ENCODE peak calls at places on chromosomes 2 and 18, in six cellular contexts. J is left ventricle myocardium inferior, G is lower lobe of right lung, T is K562, E is adrenal gland, B is transverse colon. H is an unnamed sample. For H3K36me3 and H3K4me1, the result is how much of the 10 kb centered on the place peaks cover.

GRCh38 chr2:11417946-11418585 is 47.9 kb downstream of the E2F6 start:
- DNase-seq in J (no peak), G (no peak), T (peak), E (no peak), B (no peak), H (no peak)

GRCh38 chr2:45938649-45939511 is 287.4 kb downstream of the PRKCE start:
- DNase-seq in E (peak), B (peak), T (no peak), J (peak), G (peak), H (peak)

GRCh38 chr2:212940816-212941215 is 210.6 kb downstream of the IKZF2 start:
- DNase-seq in T (no peak), G (no peak), E (peak), B (peak), J (peak), H (peak)

GRCh38 chr2:45869165-45869501 is 217.7 kb downstream of the PRKCE start:
- DNase-seq in J (no peak), E (no peak), B (no peak), G (no peak), T (no peak), H (no peak)

GRCh38 chr2:75407038-75407530 is 153.7 kb downstream of the EVA1A start:
- DNase-seq in G (no peak), J (no peak), E (no peak), T (no peak), B (no peak), H (no peak)

GRCh38 chr2:86221066-86221684 is 21.9 kb downstream of the MRPL35 start:
- DNase-seq in T (peak), E (peak), G (no peak), B (peak), J (no peak), H (peak)

GRCh38 chr2:71494091-71494490 is 40.7 kb downstream of the DYSF start:
- DNase-seq in E (no peak), G (no peak), J (no peak), T (no peak), B (no peak), H (no peak)

GRCh38 chr2:8656160-8656641 is 25.7 kb upstream of the ID2 start:
- DNase-seq in J (no peak), E (no peak), B (no peak), G (no peak), T (no peak), H (peak)

GRCh38 chr2:73642338-73643018 is at the start of gene NAT8:
- DNase-seq in G (no peak), J (no peak), E (no peak), T (no peak), B (no peak), H (no peak)

GRCh38 chr2:174914894-174915760 is 90.1 kb downstream of the CHN1 start:
- DNase-seq in T (no peak), J (peak), B (no peak), E (peak), G (no peak), H (peak)

GRCh38 chr2:113679457-113679856 is 52.4 kb downstream of the RABL2A start:
- DNase-seq in T (no peak), G (no peak), J (no peak), B (no peak), E (no peak), H (no peak)

GRCh38 chr2:122707224-122707824 is 951.9 kb downstream of the TSN start:
- DNase-seq in J (no peak), B (no peak), T (no peak), G (no peak), E (no peak), H (no peak)

GRCh38 chr18:40810371-40810770 is 1144.7 kb upstream of the PIK3C3 start:
- DNase-seq in J (no peak), E (no peak), G (no peak), T (no peak), B (no peak), H (no peak)

GRCh38 chr2:163210430-163210918 is 371.9 kb upstream of the KCNH7 start:
- DNase-seq in J (no peak), T (no peak), E (no peak), B (no peak), G (no peak), H (no peak)

GRCh38 chr2:216658702-216659231 is 25.5 kb downstream of the IGFBP2 start:
- DNase-seq in J (no peak), E (no peak), B (no peak), G (no peak), T (no peak), H (no peak)

GRCh38 chr2:181129654-181130053 is 149.2 kb downstream of the UBE2E3 start:
- DNase-seq in E (no peak), J (no peak), G (no peak), T (no peak), B (no peak), H (no peak)

GRCh38 chr2:199596549-199596948 is 138.8 kb upstream of the SATB2 start:
- DNase-seq in J (no peak), E (no peak), G (no peak), T (no peak), B (peak), H (no peak)

GRCh38 chr18:52367962-52368745 is 28.2 kb downstream of the DCC start:
- DNase-seq in E (no peak), B (no peak), J (no peak), T (no peak), G (no peak), H (no peak)

GRCh38 chr2:71531522-71532047 is 78.2 kb downstream of the DYSF start:
- DNase-seq in G (no peak), B (no peak), E (no peak), T (peak), J (no peak), H (no peak)

GRCh38 chr18:56407631-56408030 is 230.8 kb downstream of the TXNL1 start:
- DNase-seq in T (no peak), G (no peak), J (no peak), E (no peak), B (no peak), H (no peak)

GRCh38 chr2:162174778-162175177 is 22.7 kb upstream of the GCG start:
- DNase-seq in T (no peak), B (no peak), J (no peak), E (no peak), G (no peak), H (no peak)

GRCh38 chr2:202237787-202238233 is 587 bp downstream of the SUMO1 start:
- DNase-seq in E (peak), B (peak), T (no peak), J (peak), G (peak), H (no peak)

GRCh38 chr2:134465706-134466105 is 211.8 kb downstream of the MGAT5 start:
- DNase-seq in B (no peak), E (no peak), J (no peak), G (no peak), T (no peak), H (no peak)

GRCh38 chr2:148614332-148615049 is 30.1 kb upstream of the EPC2 start:
- DNase-seq in J (no peak), G (peak), T (no peak), E (no peak), B (peak), H (peak)

GRCh38 chr2:120402070-120402440 is 56.1 kb downstream of the INHBB start:
- DNase-seq in B (no peak), G (no peak), T (no peak), E (no peak), J (no peak), H (no peak)

GRCh38 chr2:37993135-37993534 is 68.0 kb downstream of the RMDN2 start:
- DNase-seq in J (no peak), E (no peak), G (no peak), T (no peak), B (no peak), H (no peak)

GRCh38 chr2:191892391-191892790 is 45.5 kb upstream of the CAVIN2 start:
- DNase-seq in J (no peak), T (no peak), G (no peak), E (no peak), B (no peak), H (no peak)

GRCh38 chr2:45330113-45330512 is 281.0 kb downstream of the SRBD1 start:
- DNase-seq in E (no peak), G (no peak), T (no peak), J (no peak), B (no peak), H (no peak)

GRCh38 chr18:35097763-35098162 is 56.5 kb downstream of the MAPRE2 start:
- DNase-seq in B (no peak), E (no peak), T (no peak), J (no peak), G (no peak), H (no peak)

GRCh38 chr18:70069965-70070364 is 122.3 kb upstream of the CD226 start:
- DNase-seq in T (no peak), E (no peak), J (no peak), B (no peak), G (no peak), H (no peak)

GRCh38 chr2:57685047-57685446 is 361.6 kb upstream of the VRK2 start:
- DNase-seq in G (no peak), E (no peak), B (no peak), J (no peak), T (no peak), H (no peak)
- TF ChIP-seq CTCF in G (no peak), E (no peak), B (no peak), J (no peak), T (no peak), H (no peak)

GRCh38 chr18:48800479-48800876 is 150.3 kb downstream of the SMAD7 start:
- DNase-seq in J (peak), B (peak), G (peak), E (no peak), T (no peak), H (no peak)
- H3K36me3 ChIP-seq in J (under half), B (under half), G (under half), E (under half), T (under half), H (under half)

DNA sequence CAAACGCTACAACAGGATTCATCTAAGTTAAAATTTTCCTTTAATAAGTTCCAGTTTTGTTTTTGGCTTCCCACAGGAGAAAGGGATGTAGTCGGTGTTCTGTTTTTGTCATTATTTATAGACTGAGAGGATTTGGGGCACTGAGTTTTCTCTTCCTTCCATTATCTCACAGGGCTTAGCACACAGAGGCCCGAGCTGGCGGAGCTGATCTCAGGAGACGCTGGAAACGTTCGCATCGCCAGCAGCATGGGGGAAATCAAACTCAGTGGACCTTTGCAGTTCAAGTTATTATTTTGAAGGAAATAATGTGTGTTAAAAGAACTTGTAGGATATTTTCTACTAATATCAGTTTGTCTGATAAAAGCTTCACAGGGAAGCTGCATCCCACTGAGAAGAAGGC is 669.7 kb upstream of the SALL3 start:
- DNase-seq in J (no peak), B (no peak), G (no peak), T (no peak), E (no peak), H (no peak)
- H3K4me1 ChIP-seq in J (under half), B (under half), G (under half), T (under half), E (under half), H (under half)

DNA sequence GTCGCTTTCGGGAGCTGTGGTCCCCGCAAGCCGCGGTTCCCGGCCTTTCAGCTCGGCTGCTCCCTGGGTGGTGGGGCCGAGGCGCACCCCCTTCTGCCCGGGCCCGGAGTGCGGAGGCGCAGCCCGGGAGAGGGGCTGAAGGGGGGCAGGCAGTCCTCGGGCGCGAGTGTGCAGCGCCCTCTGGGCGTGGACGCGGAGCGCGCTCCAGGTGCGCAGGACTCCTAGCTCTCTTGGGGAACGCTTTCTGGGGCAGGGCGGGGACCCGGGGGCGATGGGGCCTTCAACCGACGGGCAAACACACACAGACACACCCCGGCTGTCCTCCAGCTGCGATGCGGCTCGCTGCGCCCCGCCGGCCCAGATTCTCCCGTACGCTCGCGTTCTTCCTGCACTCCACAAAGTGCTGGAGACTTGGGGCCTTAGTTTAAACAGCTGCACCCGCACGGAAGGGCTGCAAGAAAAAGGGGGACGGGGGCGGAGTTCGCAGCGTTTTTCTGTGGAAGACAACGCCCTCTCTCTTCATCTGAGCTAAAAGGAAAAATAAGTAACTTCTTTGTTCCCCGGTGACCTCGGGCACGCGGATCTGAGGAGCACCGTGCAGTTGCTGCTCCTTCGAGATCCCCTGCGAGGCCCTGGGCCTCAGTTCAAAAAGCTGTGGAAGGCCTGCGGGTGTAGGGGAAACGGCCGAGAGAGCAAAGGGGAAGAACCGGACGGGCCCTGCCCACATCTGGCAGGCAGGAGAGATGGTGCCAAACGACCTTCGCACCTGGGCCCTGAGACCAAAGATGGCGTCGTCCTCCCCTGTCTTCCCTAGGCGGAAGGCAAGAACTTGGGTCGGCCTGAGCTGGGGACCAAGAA is 593 bp upstream of the SDC1 start:
- DNase-seq in T (peak), J (peak), E (peak), G (peak), B (peak), H (peak)
- TF ChIP-seq CTCF in T (peak), J (peak), E (peak), G (peak), B (peak), H (peak)

H was measured in thyroid gland.